ENCODE peak calls at places on chromosomes 2 and 18, in nine cellular contexts. U is SK-N-SH, K is PC-3, D is endodermal cell, O is adipocyte, Z is IMR-90, N is HCT116, Q is colonic mucosa, R is neuronal stem cell. S is an unnamed sample.

GRCh38 chr2:159270744-159271379 is 15.6 kb downstream of the WDSUB1 start:
- DNase-seq in U (no peak), K (no peak), D (no peak), O (no peak), Z (no peak), N (no peak), Q (no peak), R (no peak), S (no peak)

GRCh38 chr2:174023591-174024523 is 58.7 kb upstream of the SP3 start:
- DNase-seq in U (peak), K (peak), D (peak), O (peak), Z (peak), N (peak), Q (no peak), R (no peak), S (no peak)

GRCh38 chr2:220966636-220967035 is 605.5 kb downstream of the EPHA4 start:
- DNase-seq in U (no peak), K (peak), D (no peak), O (peak), Z (peak), N (no peak), Q (no peak), R (no peak), S (no peak)

GRCh38 chr2:16622399-16622968 is 43.1 kb downstream of the CYRIA start:
- DNase-seq in U (no peak), K (no peak), D (no peak), O (no peak), Z (peak), N (no peak), Q (no peak), R (no peak), S (no peak)

GRCh38 chr2:153886833-153887232 is 15.1 kb downstream of the GALNT13 start:
- DNase-seq in U (no peak), K (no peak), D (no peak), O (no peak), Z (no peak), N (no peak), Q (no peak), R (no peak), S (no peak)

GRCh38 chr2:64090264-64090663 is 54.0 kb downstream of the PELI1 start:
- DNase-seq in U (no peak), K (no peak), D (no peak), O (no peak), Z (no peak), N (no peak), Q (no peak), R (no peak), S (no peak)

GRCh38 chr2:88265352-88265960 is 95.3 kb downstream of the THNSL2 start:
- DNase-seq in U (no peak), K (peak), D (no peak), O (peak), Z (peak), N (peak), Q (no peak), R (no peak), S (no peak)

GRCh38 chr18:54742654-54743053 is 85.6 kb upstream of the RAB27B start:
- DNase-seq in U (no peak), K (peak), D (no peak), O (peak), Z (peak), N (no peak), Q (peak), R (no peak), S (no peak)

GRCh38 chr18:79567481-79568147 is 112.0 kb upstream of the CTDP1 start:
- DNase-seq in U (no peak), K (no peak), D (peak), O (peak), Z (peak), N (no peak), Q (no peak), R (peak), S (no peak)

GRCh38 chr2:224884188-224884587 is 158.1 kb downstream of the DOCK10 start:
- DNase-seq in U (peak), K (no peak), D (no peak), O (peak), Z (peak), N (no peak), Q (no peak), R (no peak), S (no peak)

GRCh38 chr2:57549642-57550102 is 496.9 kb upstream of the VRK2 start:
- DNase-seq in U (no peak), K (peak), D (no peak), O (peak), Z (no peak), N (peak), Q (no peak), R (no peak), S (no peak)

DNA sequence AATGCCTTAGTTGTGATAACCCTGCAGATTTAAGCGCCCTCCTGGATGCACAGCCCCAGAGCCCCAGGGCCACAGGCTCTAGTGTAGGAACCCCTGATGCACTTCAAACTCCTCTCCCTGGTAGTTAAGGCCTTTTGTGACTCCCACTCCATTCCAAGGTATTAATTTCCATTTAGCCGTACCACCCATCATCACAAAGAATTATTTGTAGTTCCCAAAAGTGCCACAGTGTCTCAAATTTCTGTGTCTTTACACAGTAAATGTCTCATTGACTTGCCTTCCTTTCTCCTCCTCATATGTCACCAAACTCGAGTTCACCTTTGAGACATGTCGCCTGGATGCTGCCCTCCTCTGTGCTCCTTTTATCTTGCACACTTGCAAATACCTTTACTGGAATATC is 25.9 kb downstream of the PECR start:
- DNase-seq in U (no peak), K (no peak), D (no peak), O (no peak), Z (no peak), N (no peak), Q (no peak), R (no peak), S (no peak)
- H3K9ac ChIP-seq in U (no peak), K (no peak), D (no peak), O (no peak), Z (no peak), N (no peak), Q (no peak), R (no peak), S (no peak)

DNA sequence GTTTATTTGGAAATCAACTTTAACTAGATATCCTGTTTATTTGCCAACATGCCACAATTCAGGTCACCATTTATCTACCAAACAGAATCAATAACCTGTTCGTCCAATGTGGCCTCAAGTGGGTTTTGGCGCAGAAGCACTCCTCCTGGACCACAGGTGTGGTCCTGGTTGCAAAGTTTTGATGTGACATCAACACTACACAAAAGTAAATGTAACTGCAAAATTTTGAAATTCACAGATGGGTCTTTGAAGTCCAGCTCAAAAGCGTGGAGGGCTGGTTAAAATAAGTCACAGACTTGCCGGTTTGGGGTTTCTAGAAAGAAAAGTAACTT is 474 bp upstream of the GCA start:
- DNase-seq in U (no peak), K (no peak), D (no peak), O (no peak), Z (no peak), N (no peak), Q (no peak), R (no peak), S (no peak)
- H3K9ac ChIP-seq in U (peak), K (no peak), D (no peak), O (no peak), Z (no peak), N (no peak), Q (no peak), R (no peak), S (no peak)

DNA sequence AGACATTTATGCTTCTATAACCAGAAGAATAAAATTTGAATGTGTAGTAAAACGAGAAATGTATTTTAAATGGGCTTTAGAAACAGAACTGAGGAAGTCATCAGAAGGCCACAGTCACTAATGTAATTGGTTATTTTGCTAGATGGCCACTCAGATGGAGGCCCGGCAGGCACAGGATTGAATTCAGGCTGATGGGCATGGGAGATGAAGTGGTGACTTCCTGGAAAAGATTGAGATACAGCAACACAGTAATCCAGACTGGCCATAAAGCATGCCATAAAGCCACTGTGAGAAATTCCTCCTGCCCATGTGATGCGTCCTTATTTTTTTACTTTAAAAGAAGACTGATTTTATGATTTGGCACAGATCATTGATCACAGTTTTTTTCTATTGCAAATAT is 297.7 kb downstream of the ICOS start:
- DNase-seq in U (peak), K (no peak), D (no peak), O (no peak), Z (no peak), N (no peak), Q (no peak), R (no peak), S (no peak)
- H3K9ac ChIP-seq in U (no peak), K (no peak), D (no peak), O (no peak), Z (no peak), N (no peak), Q (no peak), R (no peak), S (no peak)

DNA sequence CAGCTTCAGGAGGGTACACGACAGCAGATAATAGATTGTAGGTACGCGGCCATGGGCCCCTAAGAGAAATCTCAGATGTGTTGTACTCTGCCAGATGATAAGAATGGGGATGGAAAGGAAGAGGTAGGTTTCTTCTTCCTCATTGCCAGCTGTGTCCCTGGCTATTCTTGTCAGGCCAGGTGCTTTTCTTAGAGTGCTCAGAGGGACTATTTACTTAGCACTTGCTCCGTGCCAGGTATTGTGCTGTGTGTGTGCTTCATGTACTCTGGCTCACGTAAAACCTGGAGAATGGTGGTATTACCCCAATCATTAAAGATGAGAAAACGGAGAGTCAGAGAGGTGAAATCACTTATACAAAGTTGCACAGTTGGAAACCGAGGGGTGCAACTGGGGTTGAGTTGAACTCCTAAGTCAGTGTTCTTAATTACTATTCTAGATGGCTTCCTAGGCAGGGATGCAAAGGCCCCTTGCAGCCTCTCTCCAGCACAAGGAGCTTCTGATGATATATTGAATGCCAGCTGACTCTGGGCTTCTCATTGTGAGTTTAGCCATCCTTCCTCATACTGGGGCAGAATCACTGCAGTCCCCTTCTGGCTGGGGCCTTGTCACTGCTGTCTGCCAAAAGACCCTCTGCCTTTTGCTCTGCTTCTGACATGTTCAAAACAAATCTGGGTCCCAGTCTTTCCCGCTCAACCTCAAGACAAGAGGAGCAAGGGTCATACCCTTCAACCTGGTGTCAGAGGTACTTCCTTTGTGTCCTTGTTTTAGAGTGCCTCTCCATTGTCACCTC is 60.7 kb downstream of the LYPD1 start:
- DNase-seq in U (no peak), K (no peak), D (peak), O (no peak), Z (no peak), N (no peak), Q (no peak), R (no peak), S (no peak)
- H3K9ac ChIP-seq in U (no peak), K (no peak), D (no peak), O (no peak), Z (no peak), N (no peak), Q (no peak), R (no peak), S (no peak)